ENCODE peak calls at places on chromosomes 6 and 20, in eight cellular contexts. One of them, this sample, is unnamed.

GRCh38 chr20:58362117-58362516 is 26.9 kb upstream of the VAPB start:
- DNase-seq in ELF-1: no peak
- DNase-seq in natural killer cell: no peak
- DNase-seq in T follicular helper cell: no peak
- DNase-seq in naive thymus-derived CD4-positive, alpha-beta T cell: no peak
- DNase-seq in iris pigment epithelial cell: no peak
- DNase-seq in T-helper 9 cell: no peak
- DNase-seq in WTC11: no peak
- DNase-seq in this sample: no peak

GRCh38 chr6:14472964-14473363 is 355.4 kb downstream of the CD83 start:
- DNase-seq in ELF-1: no peak
- DNase-seq in natural killer cell: no peak
- DNase-seq in T follicular helper cell: no peak
- DNase-seq in naive thymus-derived CD4-positive, alpha-beta T cell: no peak
- DNase-seq in iris pigment epithelial cell: no peak
- DNase-seq in T-helper 9 cell: no peak
- DNase-seq in WTC11: no peak
- DNase-seq in this sample: no peak

GRCh38 chr20:13336308-13337089 is 115.4 kb downstream of the ISM1 start:
- DNase-seq in ELF-1: no peak
- DNase-seq in natural killer cell: no peak
- DNase-seq in T follicular helper cell: no peak
- DNase-seq in naive thymus-derived CD4-positive, alpha-beta T cell: no peak
- DNase-seq in iris pigment epithelial cell: peak
- DNase-seq in T-helper 9 cell: no peak
- DNase-seq in WTC11: no peak
- DNase-seq in this sample: no peak

GRCh38 chr6:139364302-139364981 is 10.0 kb downstream of the CITED2 start:
- DNase-seq in ELF-1: no peak
- DNase-seq in natural killer cell: no peak
- DNase-seq in T follicular helper cell: no peak
- DNase-seq in naive thymus-derived CD4-positive, alpha-beta T cell: no peak
- DNase-seq in iris pigment epithelial cell: peak
- DNase-seq in T-helper 9 cell: no peak
- DNase-seq in WTC11: no peak
- DNase-seq in this sample: peak

GRCh38 chr6:110738899-110739365 is 76.3 kb downstream of the CDK19 start:
- DNase-seq in ELF-1: no peak
- DNase-seq in natural killer cell: no peak
- DNase-seq in T follicular helper cell: no peak
- DNase-seq in naive thymus-derived CD4-positive, alpha-beta T cell: no peak
- DNase-seq in iris pigment epithelial cell: no peak
- DNase-seq in T-helper 9 cell: no peak
- DNase-seq in WTC11: no peak
- DNase-seq in this sample: peak

GRCh38 chr6:13709698-13710551 is 1.7 kb downstream of the RANBP9 start:
- DNase-seq in ELF-1: peak
- DNase-seq in natural killer cell: no peak
- DNase-seq in T follicular helper cell: no peak
- DNase-seq in naive thymus-derived CD4-positive, alpha-beta T cell: peak
- DNase-seq in iris pigment epithelial cell: peak
- DNase-seq in T-helper 9 cell: no peak
- DNase-seq in WTC11: no peak
- DNase-seq in this sample: peak

GRCh38 chr6:25138024-25138696 is 141.0 kb upstream of the CARMIL1 start:
- DNase-seq in ELF-1: no peak
- DNase-seq in natural killer cell: peak
- DNase-seq in T follicular helper cell: peak
- DNase-seq in naive thymus-derived CD4-positive, alpha-beta T cell: peak
- DNase-seq in iris pigment epithelial cell: peak
- DNase-seq in T-helper 9 cell: peak
- DNase-seq in WTC11: no peak
- DNase-seq in this sample: peak

GRCh38 chr6:87105823-87106222 is 10.9 kb upstream of the CGA start:
- DNase-seq in ELF-1: no peak
- DNase-seq in natural killer cell: no peak
- DNase-seq in T follicular helper cell: no peak
- DNase-seq in naive thymus-derived CD4-positive, alpha-beta T cell: no peak
- DNase-seq in iris pigment epithelial cell: peak
- DNase-seq in T-helper 9 cell: no peak
- DNase-seq in WTC11: no peak
- DNase-seq in this sample: no peak

GRCh38 chr20:43895235-43895634 is 19.4 kb upstream of the TOX2 start:
- DNase-seq in ELF-1: no peak
- DNase-seq in natural killer cell: no peak
- DNase-seq in T follicular helper cell: no peak
- DNase-seq in naive thymus-derived CD4-positive, alpha-beta T cell: no peak
- DNase-seq in iris pigment epithelial cell: peak
- DNase-seq in T-helper 9 cell: no peak
- DNase-seq in WTC11: no peak
- DNase-seq in this sample: no peak

GRCh38 chr20:62587757-62588402 is 54.4 kb upstream of the SLCO4A1 start:
- DNase-seq in ELF-1: no peak
- DNase-seq in natural killer cell: no peak
- DNase-seq in T follicular helper cell: no peak
- DNase-seq in naive thymus-derived CD4-positive, alpha-beta T cell: no peak
- DNase-seq in iris pigment epithelial cell: no peak
- DNase-seq in T-helper 9 cell: no peak
- DNase-seq in WTC11: peak
- DNase-seq in this sample: peak

GRCh38 chr6:79570129-79570801 is 33.0 kb upstream of the LCA5 start:
- DNase-seq in ELF-1: peak
- DNase-seq in natural killer cell: no peak
- DNase-seq in T follicular helper cell: no peak
- DNase-seq in naive thymus-derived CD4-positive, alpha-beta T cell: no peak
- DNase-seq in iris pigment epithelial cell: peak
- DNase-seq in T-helper 9 cell: no peak
- DNase-seq in WTC11: peak
- DNase-seq in this sample: peak

GRCh38 chr6:155880905-155881304 is 425.3 kb upstream of the NOX3 start:
- DNase-seq in ELF-1: no peak
- DNase-seq in natural killer cell: no peak
- DNase-seq in T follicular helper cell: no peak
- DNase-seq in naive thymus-derived CD4-positive, alpha-beta T cell: no peak
- DNase-seq in iris pigment epithelial cell: peak
- DNase-seq in T-helper 9 cell: no peak
- DNase-seq in WTC11: no peak
- DNase-seq in this sample: no peak

GRCh38 chr6:30960907-30961673 is 20.3 kb downstream of the MUCL3 start:
- DNase-seq in ELF-1: no peak
- DNase-seq in natural killer cell: no peak
- DNase-seq in T follicular helper cell: no peak
- DNase-seq in naive thymus-derived CD4-positive, alpha-beta T cell: no peak
- DNase-seq in iris pigment epithelial cell: peak
- DNase-seq in T-helper 9 cell: no peak
- DNase-seq in WTC11: no peak
- DNase-seq in this sample: no peak

GRCh38 chr6:14036911-14037310 is 80.7 kb upstream of the CD83 start:
- DNase-seq in ELF-1: no peak
- DNase-seq in natural killer cell: no peak
- DNase-seq in T follicular helper cell: no peak
- DNase-seq in naive thymus-derived CD4-positive, alpha-beta T cell: no peak
- DNase-seq in iris pigment epithelial cell: no peak
- DNase-seq in T-helper 9 cell: no peak
- DNase-seq in WTC11: no peak
- DNase-seq in this sample: no peak

GRCh38 chr6:118565317-118565960 is 17.3 kb downstream of the PLN start:
- DNase-seq in ELF-1: peak
- DNase-seq in natural killer cell: no peak
- DNase-seq in T follicular helper cell: no peak
- DNase-seq in naive thymus-derived CD4-positive, alpha-beta T cell: peak
- DNase-seq in iris pigment epithelial cell: no peak
- DNase-seq in T-helper 9 cell: no peak
- DNase-seq in WTC11: no peak
- DNase-seq in this sample: peak

GRCh38 chr20:32635764-32636163 is 38.0 kb downstream of the C20orf203 start:
- DNase-seq in ELF-1: no peak
- DNase-seq in natural killer cell: no peak
- DNase-seq in T follicular helper cell: no peak
- DNase-seq in naive thymus-derived CD4-positive, alpha-beta T cell: no peak
- DNase-seq in iris pigment epithelial cell: no peak
- DNase-seq in T-helper 9 cell: no peak
- DNase-seq in WTC11: no peak
- DNase-seq in this sample: no peak

GRCh38 chr20:37837934-37838333 is 65.0 kb upstream of the VSTM2L start:
- DNase-seq in ELF-1: peak
- DNase-seq in natural killer cell: no peak
- DNase-seq in T follicular helper cell: no peak
- DNase-seq in naive thymus-derived CD4-positive, alpha-beta T cell: no peak
- DNase-seq in iris pigment epithelial cell: peak
- DNase-seq in T-helper 9 cell: no peak
- DNase-seq in WTC11: no peak
- DNase-seq in this sample: no peak

GRCh38 chr20:44195613-44196012 is 8.6 kb upstream of the JPH2 start:
- DNase-seq in ELF-1: no peak
- DNase-seq in natural killer cell: no peak
- DNase-seq in T follicular helper cell: no peak
- DNase-seq in naive thymus-derived CD4-positive, alpha-beta T cell: no peak
- DNase-seq in iris pigment epithelial cell: no peak
- DNase-seq in T-helper 9 cell: no peak
- DNase-seq in WTC11: no peak
- DNase-seq in this sample: no peak

GRCh38 chr6:5781966-5782556 is 224.7 kb downstream of the NRN1 start:
- DNase-seq in ELF-1: peak
- DNase-seq in natural killer cell: no peak
- DNase-seq in T follicular helper cell: no peak
- DNase-seq in naive thymus-derived CD4-positive, alpha-beta T cell: no peak
- DNase-seq in iris pigment epithelial cell: no peak
- DNase-seq in T-helper 9 cell: no peak
- DNase-seq in WTC11: no peak
- DNase-seq in this sample: no peak

GRCh38 chr6:105196076-105196475 is 16.3 kb upstream of the POPDC3 start:
- DNase-seq in ELF-1: no peak
- DNase-seq in natural killer cell: no peak
- DNase-seq in T follicular helper cell: no peak
- DNase-seq in naive thymus-derived CD4-positive, alpha-beta T cell: no peak
- DNase-seq in iris pigment epithelial cell: peak
- DNase-seq in T-helper 9 cell: no peak
- DNase-seq in WTC11: no peak
- DNase-seq in this sample: no peak

GRCh38 chr20:56342783-56343182 is 16.0 kb upstream of the FAM210B start:
- DNase-seq in ELF-1: no peak
- DNase-seq in natural killer cell: no peak
- DNase-seq in T follicular helper cell: no peak
- DNase-seq in naive thymus-derived CD4-positive, alpha-beta T cell: no peak
- DNase-seq in iris pigment epithelial cell: no peak
- DNase-seq in T-helper 9 cell: no peak
- DNase-seq in WTC11: no peak
- DNase-seq in this sample: no peak

GRCh38 chr20:10286356-10286755 is 67.7 kb downstream of the SNAP25 start:
- DNase-seq in ELF-1: no peak
- DNase-seq in natural killer cell: no peak
- DNase-seq in T follicular helper cell: no peak
- DNase-seq in naive thymus-derived CD4-positive, alpha-beta T cell: no peak
- DNase-seq in iris pigment epithelial cell: no peak
- DNase-seq in T-helper 9 cell: no peak
- DNase-seq in WTC11: no peak
- DNase-seq in this sample: no peak

GRCh38 chr6:167676666-167677421 is 149.9 kb upstream of the AFDN start:
- DNase-seq in ELF-1: peak
- DNase-seq in natural killer cell: no peak
- DNase-seq in T follicular helper cell: no peak
- DNase-seq in naive thymus-derived CD4-positive, alpha-beta T cell: no peak
- DNase-seq in iris pigment epithelial cell: no peak
- DNase-seq in T-helper 9 cell: no peak
- DNase-seq in WTC11: no peak
- DNase-seq in this sample: peak

GRCh38 chr20:58625585-58625984 is 25.5 kb upstream of the STX16 start:
- DNase-seq in ELF-1: no peak
- DNase-seq in natural killer cell: no peak
- DNase-seq in T follicular helper cell: no peak
- DNase-seq in naive thymus-derived CD4-positive, alpha-beta T cell: no peak
- DNase-seq in iris pigment epithelial cell: no peak
- DNase-seq in T-helper 9 cell: no peak
- DNase-seq in WTC11: no peak
- DNase-seq in this sample: no peak

GRCh38 chr6:44606506-44606905 is 219.0 kb downstream of the CDC5L start:
- DNase-seq in ELF-1: no peak
- DNase-seq in natural killer cell: no peak
- DNase-seq in T follicular helper cell: no peak
- DNase-seq in naive thymus-derived CD4-positive, alpha-beta T cell: no peak
- DNase-seq in iris pigment epithelial cell: no peak
- DNase-seq in T-helper 9 cell: no peak
- DNase-seq in WTC11: no peak
- DNase-seq in this sample: no peak

GRCh38 chr6:26125015-26125690 is 37.9 kb downstream of the HFE start:
- DNase-seq in ELF-1: no peak
- DNase-seq in natural killer cell: no peak
- DNase-seq in T follicular helper cell: no peak
- DNase-seq in naive thymus-derived CD4-positive, alpha-beta T cell: peak
- DNase-seq in iris pigment epithelial cell: no peak
- DNase-seq in T-helper 9 cell: peak
- DNase-seq in WTC11: no peak
- DNase-seq in this sample: peak

GRCh38 chr6:128964233-128964755 is 81.4 kb downstream of the LAMA2 start:
- DNase-seq in ELF-1: no peak
- DNase-seq in natural killer cell: no peak
- DNase-seq in T follicular helper cell: no peak
- DNase-seq in naive thymus-derived CD4-positive, alpha-beta T cell: no peak
- DNase-seq in iris pigment epithelial cell: no peak
- DNase-seq in T-helper 9 cell: no peak
- DNase-seq in WTC11: no peak
- DNase-seq in this sample: no peak

GRCh38 chr6:111113731-111114438 is 26.6 kb downstream of the SLC16A10 start:
- DNase-seq in ELF-1: no peak
- DNase-seq in natural killer cell: no peak
- DNase-seq in T follicular helper cell: no peak
- DNase-seq in naive thymus-derived CD4-positive, alpha-beta T cell: peak
- DNase-seq in iris pigment epithelial cell: peak
- DNase-seq in T-helper 9 cell: no peak
- DNase-seq in WTC11: no peak
- DNase-seq in this sample: peak